ENCODE peak calls at places on chromosomes 13 and 19, in six cellular contexts. N is upper lobe of left lung, H is fibroblast of the aortic adventitia, T is dorsolateral prefrontal cortex, R is A549, B is uterus. A is an unnamed sample.

GRCh38 chr13:26601669-26602068 is 44.2 kb downstream of the WASF3 start:
- DNase-seq in N (no peak), B (no peak), R (no peak), T (no peak), H (peak; percentile 35), A (no peak)

GRCh38 chr19:518292-519231 is 11.3 kb downstream of the TPGS1 start:
- DNase-seq in R (no peak), H (peak; percentile 36), B (peak; percentile 56), T (no peak), N (peak; percentile 88), A (no peak)

GRCh38 chr13:86000546-86000945 is 201.3 kb upstream of the SLITRK6 start:
- DNase-seq in R (no peak), B (no peak), N (no peak), T (no peak), H (no peak), A (no peak)

GRCh38 chr19:35669974-35670373 is 3.7 kb downstream of the UPK1A start:
- DNase-seq in H (no peak), N (no peak), T (no peak), R (no peak), B (no peak), A (no peak)

GRCh38 chr13:74770361-74770760 is 636.2 kb upstream of the KLF12 start:
- DNase-seq in N (no peak), T (no peak), B (no peak), R (peak; percentile 20), H (peak; percentile 92), A (no peak)

GRCh38 chr13:99501952-99502310 is 659 bp downstream of the TM9SF2 start:
- DNase-seq in B (no peak), R (peak; percentile 3), N (no peak), H (peak; percentile 32), T (no peak), A (no peak)

GRCh38 chr19:18878058-18878797 is 17.7 kb downstream of the CERS1 start:
- DNase-seq in R (no peak), B (no peak), T (no peak), N (peak; percentile 70), H (no peak), A (no peak)

GRCh38 chr13:95535243-95535642 is 17.3 kb upstream of the CLDN10 start:
- DNase-seq in B (no peak), H (peak; percentile 50), R (peak; percentile 89), T (no peak), N (no peak), A (no peak)

GRCh38 chr13:23678768-23679167 is 108.6 kb downstream of the TNFRSF19 start:
- DNase-seq in R (no peak), N (no peak), T (no peak), B (no peak), H (no peak), A (no peak)

DNA sequence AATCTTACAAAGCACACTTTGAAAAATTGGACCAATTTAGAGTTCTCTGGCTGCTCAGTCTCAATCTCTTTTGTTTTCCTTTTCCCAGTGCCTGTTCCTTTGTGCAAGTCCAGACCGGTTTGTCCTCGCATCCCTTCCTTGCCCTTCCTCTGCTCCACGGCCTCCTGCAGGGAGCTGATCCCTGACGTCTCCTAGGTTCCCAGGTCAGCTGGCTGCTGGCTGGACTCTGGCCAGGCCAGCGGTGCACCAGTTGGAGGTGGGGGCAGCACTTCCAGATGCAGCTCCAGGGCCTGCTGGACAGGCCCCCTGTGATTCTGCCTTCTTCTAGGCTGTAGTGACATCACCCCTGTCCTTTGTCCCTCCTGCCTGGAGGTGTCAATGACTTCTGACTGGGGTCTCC is 44.0 kb upstream of the KPNA3 start:
- DNase-seq in H (no peak), N (peak; percentile 25), B (no peak), T (no peak), R (no peak), A (no peak)
- TF ChIP-seq CTCF in H (no peak), N (no peak), B (no peak), T (no peak), R (no peak), A (no peak)

GRCh38 chr19:47540748-47541147 is 25.9 kb upstream of the NAPA start:
- DNase-seq in N (no peak), H (peak; percentile 62), R (peak; percentile 46), B (no peak), T (no peak), A (no peak)
- TF ChIP-seq CTCF in N (no peak), H (peak; percentile 61), R (peak; percentile 31), B (peak; percentile 27), T (no peak), A (no peak)

DNA sequence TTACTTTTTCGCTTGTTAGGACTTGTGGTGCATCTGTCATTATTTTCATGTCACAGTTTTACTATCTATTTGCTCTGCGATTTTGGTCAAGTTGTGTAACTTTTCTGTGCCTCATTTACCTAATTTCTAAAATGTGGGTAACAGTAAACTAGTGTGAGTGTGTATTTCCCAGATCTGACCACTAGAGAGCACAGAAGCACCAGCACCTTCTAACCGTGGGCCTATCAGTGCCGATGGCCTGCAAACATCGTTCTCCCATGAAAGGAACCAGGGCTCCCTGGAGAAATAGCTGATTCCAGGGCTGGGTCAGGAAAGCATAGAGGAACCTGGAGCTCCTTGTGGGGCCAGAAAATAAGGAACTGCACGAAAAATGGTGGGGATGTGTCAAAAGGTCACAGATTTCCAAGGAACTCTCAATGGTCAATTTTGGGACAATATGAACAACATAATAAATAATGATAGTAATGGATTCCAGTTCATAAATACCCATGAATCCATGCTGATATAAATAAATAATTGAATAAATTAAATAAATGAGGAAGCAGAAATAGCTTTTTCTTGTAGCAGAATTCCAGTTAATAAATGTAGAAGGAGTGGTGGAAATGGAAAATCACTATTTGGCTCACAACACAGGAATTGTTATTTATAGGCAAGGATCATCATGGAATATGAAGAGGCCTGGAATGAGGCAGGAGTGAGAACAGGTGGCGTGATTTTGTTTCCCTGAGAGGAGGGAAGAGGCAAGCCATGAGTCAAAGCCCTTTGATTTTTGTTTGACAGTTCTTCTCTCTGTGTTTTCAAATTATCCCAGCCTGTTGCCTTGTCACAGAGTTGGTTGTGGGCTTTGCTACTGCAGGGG is 31.1 kb downstream of the CEACAM8 start:
- DNase-seq in H (peak; percentile 48), T (peak; percentile 65), N (no peak), R (peak; percentile 76), B (no peak), A (no peak)
- TF ChIP-seq CTCF in H (peak; percentile 75), T (no peak), N (peak; percentile 25), R (peak; percentile 81), B (peak; percentile 55), A (no peak)

DNA sequence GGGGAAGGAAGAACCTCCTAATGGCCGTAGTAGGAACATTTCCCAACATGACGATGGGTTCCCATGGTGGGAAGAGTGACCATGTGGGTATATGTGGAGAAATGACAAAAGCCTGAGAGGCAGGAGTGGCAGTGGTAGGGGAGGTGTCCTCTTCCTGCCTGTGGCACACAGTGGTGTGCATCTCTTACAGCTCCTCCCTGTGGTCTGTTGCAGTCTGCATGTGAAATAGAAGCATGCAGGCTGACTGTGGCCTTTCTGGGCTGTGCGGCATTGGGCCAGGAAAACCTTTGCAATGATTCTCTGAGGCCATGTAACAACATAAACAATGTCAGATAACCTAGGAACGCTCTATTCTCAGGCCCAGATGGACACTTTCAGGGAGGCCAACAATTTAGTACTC is 84.0 kb downstream of the LACC1 start:
- DNase-seq in H (no peak), T (no peak), B (no peak), R (peak; percentile 19), N (no peak), A (no peak)
- TF ChIP-seq CTCF in H (no peak), T (no peak), B (no peak), R (no peak), N (no peak), A (no peak)